ENCODE peak calls at places on chromosomes 2 and 18, in four cellular contexts. E is AG04450, T is fibroblast of the aortic adventitia, S is fibroblast of lung. R is an unnamed sample.

GRCh38 chr2:54000524-54000923 is 29.7 kb upstream of the PSME4 start:
- DNase-seq in E (no peak), T (peak), S (peak), R (no peak)

GRCh38 chr2:69499966-69500365 is 62.7 kb upstream of the NFU1 start:
- DNase-seq in E (no peak), T (no peak), S (peak), R (no peak)

GRCh38 chr2:238457927-238458324 is 31.2 kb downstream of the ASB1 start:
- DNase-seq in E (no peak), T (peak), S (no peak), R (no peak)

GRCh38 chr2:54015809-54016703 is 45.3 kb upstream of the PSME4 start:
- DNase-seq in E (peak), T (peak), S (peak), R (peak)

GRCh38 chr2:10709290-10709939 is 12.0 kb upstream of the ATP6V1C2 start:
- DNase-seq in E (no peak), T (peak), S (no peak), R (no peak)

GRCh38 chr18:11795916-11796315 is 55.3 kb upstream of the CHMP1B start:
- DNase-seq in E (no peak), T (no peak), S (no peak), R (no peak)

GRCh38 chr2:206212673-206213513 is 53.2 kb downstream of the EEF1B2 start:
- DNase-seq in E (no peak), T (peak), S (peak), R (peak)

GRCh38 chr2:119431976-119432881 is 575 bp downstream of the TMEM37 start:
- DNase-seq in E (no peak), T (peak), S (peak), R (no peak)

GRCh38 chr2:219416233-219416598 is 2.0 kb upstream of the DES start:
- DNase-seq in E (no peak), T (no peak), S (no peak), R (no peak)

GRCh38 chr2:176813526-176814179 is 398.9 kb upstream of the HNRNPA3 start:
- DNase-seq in E (no peak), T (no peak), S (no peak), R (no peak)

GRCh38 chr2:20381457-20381856 is 30.8 kb upstream of the PUM2 start:
- DNase-seq in E (no peak), T (peak), S (peak), R (peak)

GRCh38 chr2:168583710-168584521 is 127.8 kb downstream of the CERS6 start:
- DNase-seq in E (no peak), T (peak), S (peak), R (peak)

GRCh38 chr18:58992301-58993231 is 127.9 kb downstream of the ZNF532 start:
- DNase-seq in E (no peak), T (no peak), S (peak), R (no peak)

GRCh38 chr2:12796617-12797016 is 79.9 kb downstream of the TRIB2 start:
- DNase-seq in E (no peak), T (no peak), S (peak), R (no peak)

GRCh38 chr2:140643761-140644187 is 1487.0 kb downstream of the LRP1B start:
- DNase-seq in E (peak), T (peak), S (peak), R (peak)

GRCh38 chr2:232309592-232309991 is 69.0 kb upstream of the ALPP start:
- DNase-seq in E (no peak), T (no peak), S (no peak), R (no peak)

GRCh38 chr2:105675841-105676240 is 68.9 kb upstream of the NCK2 start:
- DNase-seq in E (no peak), T (no peak), S (no peak), R (no peak)

GRCh38 chr18:28039078-28039477 is 137.9 kb downstream of the CDH2 start:
- DNase-seq in E (no peak), T (no peak), S (peak), R (no peak)

GRCh38 chr18:36499938-36500337 is 202.4 kb downstream of the FHOD3 start:
- DNase-seq in E (no peak), T (no peak), S (no peak), R (no peak)

GRCh38 chr2:191657977-191658376 is 20.0 kb upstream of the NABP1 start:
- DNase-seq in E (no peak), T (peak), S (peak), R (no peak)

GRCh38 chr2:27049422-27050280 is 1.8 kb upstream of the AGBL5 start:
- DNase-seq in E (no peak), T (no peak), S (no peak), R (no peak)

GRCh38 chr2:70123051-70123828 is 36.0 kb downstream of the PCBP1 start:
- DNase-seq in E (no peak), T (peak), S (peak), R (no peak)

DNA sequence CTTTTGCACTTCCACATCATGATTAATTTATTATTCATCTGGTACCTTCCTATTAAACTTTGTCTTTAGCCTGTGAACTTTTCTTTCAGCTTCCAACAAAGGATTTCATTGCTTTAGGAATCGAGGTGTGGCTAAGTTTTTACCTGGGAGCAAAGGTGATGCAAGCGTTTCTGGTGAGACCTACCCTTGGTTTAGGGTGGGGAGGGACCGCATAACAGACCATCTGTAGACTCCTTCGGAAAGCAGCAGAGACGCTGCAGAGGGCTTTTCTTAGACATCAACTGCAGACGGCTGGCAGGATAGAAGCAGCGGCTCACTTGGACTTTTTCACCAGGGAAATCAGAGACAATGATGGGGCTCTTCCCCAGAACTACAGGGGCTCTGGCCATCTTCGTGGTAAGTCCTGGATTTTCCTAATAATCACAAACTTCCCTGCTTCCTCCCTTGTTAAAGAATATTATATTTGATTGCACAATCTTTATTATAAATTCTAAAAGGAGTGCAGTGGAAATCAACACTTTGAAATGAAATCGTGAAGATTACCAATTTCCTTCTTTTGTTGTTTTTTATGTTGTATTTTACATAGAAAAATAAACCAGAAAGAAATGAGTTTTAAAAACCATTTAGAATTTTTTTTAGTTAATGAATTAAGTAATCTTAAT is at the start of gene DSG3:
- DNase-seq in E (no peak), T (no peak), S (no peak), R (no peak)
- H3K4me3 ChIP-seq in E (no peak), T (no peak), S (no peak), R (no peak)

GRCh38 chr18:74456017-74456408 is 1.1 kb downstream of the DIPK1C start:
- DNase-seq in E (no peak), T (no peak), S (no peak), R (no peak)
- H3K4me3 ChIP-seq in E (no peak), T (no peak), S (no peak), R (no peak)

GRCh38 chr2:213147550-213147949 is 3.9 kb downstream of the IKZF2 start:
- DNase-seq in E (no peak), T (no peak), S (no peak), R (no peak)

GRCh38 chr2:213150315-213150951 is 979 bp downstream of the IKZF2 start:
- DNase-seq in E (no peak), T (peak), S (peak), R (no peak)

GRCh38 chr2:213149949-213150314 is 1.5 kb downstream of the IKZF2 start:
- DNase-seq in E (no peak), T (no peak), S (no peak), R (no peak)

GRCh38 chr2:213148572-213149331 is 2.7 kb downstream of the IKZF2 start:
- DNase-seq in E (no peak), T (no peak), S (no peak), R (no peak)

DNA sequence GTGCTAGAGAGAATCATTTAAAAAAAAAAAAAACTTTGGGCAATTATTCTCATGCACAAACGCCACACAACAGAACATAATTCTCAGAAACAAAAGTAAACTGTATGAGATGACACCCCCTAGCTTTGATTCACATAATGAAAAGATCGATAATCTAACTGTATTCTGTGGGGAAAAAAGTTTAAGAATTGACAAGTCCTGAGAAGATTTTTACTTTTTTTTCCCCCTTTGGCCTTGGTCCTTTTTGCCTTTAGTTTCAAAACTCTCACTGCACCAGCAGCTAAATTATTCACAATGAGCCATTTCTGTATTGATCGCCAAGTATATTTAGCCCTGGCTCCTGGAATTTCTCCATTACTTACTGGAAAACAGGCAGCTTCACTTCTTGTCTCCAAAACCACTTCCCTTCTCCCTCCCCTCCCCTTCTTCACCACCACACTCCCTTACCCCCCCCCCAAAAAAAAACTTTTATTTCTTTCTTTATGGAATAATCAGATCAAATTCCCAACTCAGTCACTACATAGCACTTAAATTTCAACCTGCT is 2.0 kb downstream of the IKZF2 start:
- DNase-seq in E (no peak), T (peak), S (peak), R (no peak)
- H3K4me3 ChIP-seq in E (peak), T (peak), S (peak), R (peak)

DNA sequence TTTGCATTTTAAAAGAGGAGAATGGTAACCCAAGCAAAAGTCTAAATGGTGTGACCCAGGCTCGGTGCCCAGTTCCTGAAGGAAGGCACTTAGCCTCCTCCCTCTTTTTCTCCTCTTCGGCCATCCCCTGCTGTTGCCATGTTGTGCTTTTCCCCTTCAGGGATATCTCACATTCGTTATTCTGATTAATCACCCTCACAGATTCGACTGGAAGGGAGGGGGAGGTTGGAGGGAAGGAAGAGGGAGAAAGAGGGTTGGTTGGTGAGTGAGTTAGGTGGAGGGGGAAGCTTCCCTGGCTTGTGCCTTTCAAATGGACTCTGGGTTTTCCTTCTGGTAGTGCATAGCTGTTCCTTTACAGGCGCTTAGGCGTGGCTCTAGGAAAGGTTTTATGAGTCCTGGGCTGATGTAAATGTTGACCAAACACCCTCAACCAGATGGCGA is 39.0 kb upstream of the LYPD6B start:
- DNase-seq in E (no peak), T (no peak), S (no peak), R (no peak)
- H3K4me3 ChIP-seq in E (no peak), T (no peak), S (no peak), R (no peak)

GRCh38 chr2:60844105-60844504 is 37.3 kb upstream of the REL start:
- DNase-seq in E (no peak), T (no peak), S (no peak), R (no peak)
- H3K4me3 ChIP-seq in E (no peak), T (no peak), S (no peak), R (no peak)

GRCh38 chr2:156797832-156798231 is 361.7 kb downstream of the GPD2 start:
- DNase-seq in E (no peak), T (no peak), S (no peak), R (no peak)

GRCh38 chr2:156803243-156803642 is 367.1 kb downstream of the GPD2 start:
- DNase-seq in E (no peak), T (no peak), S (no peak), R (no peak)

GRCh38 chr2:156800781-156801366 is 364.7 kb downstream of the GPD2 start:
- DNase-seq in E (no peak), T (no peak), S (peak), R (no peak)

GRCh38 chr2:156803967-156804366 is 367.8 kb downstream of the GPD2 start:
- DNase-seq in E (no peak), T (no peak), S (no peak), R (no peak)

GRCh38 chr2:156800065-156800556 is 363.9 kb downstream of the GPD2 start:
- DNase-seq in E (no peak), T (no peak), S (peak), R (no peak)
- H3K4me3 ChIP-seq in E (no peak), T (no peak), S (peak), R (peak)

R was measured in skeletal muscle cell.